ENCODE peak calls at places on chromosome 17, in four cellular contexts. One of them, this sample, is unnamed.

GRCh38 chr17:29753845-29754439 is 131.2 kb upstream of the CORO6 start:
- DNase-seq in HepG2: no peak
- DNase-seq in WTC11: no peak
- DNase-seq in K562: no peak
- DNase-seq in this sample: no peak

GRCh38 chr17:7897773-7898172 is 9.2 kb downstream of the CHD3 start:
- DNase-seq in HepG2: peak; percentile 62
- DNase-seq in WTC11: no peak
- DNase-seq in K562: no peak
- DNase-seq in this sample: peak; percentile 21

GRCh38 chr17:3827124-3827773 is 18.8 kb downstream of the NCBP3 start:
- DNase-seq in HepG2: peak; percentile 79
- DNase-seq in WTC11: peak; percentile 79
- DNase-seq in K562: peak; percentile 41
- DNase-seq in this sample: peak; percentile 59

GRCh38 chr17:1959871-1960569 is 65.1 kb downstream of the RTN4RL1 start:
- DNase-seq in HepG2: no peak
- DNase-seq in WTC11: no peak
- DNase-seq in K562: no peak
- DNase-seq in this sample: no peak

GRCh38 chr17:14201087-14201486 is 35.6 kb downstream of the CDRT15 start:
- DNase-seq in HepG2: no peak
- DNase-seq in WTC11: no peak
- DNase-seq in K562: no peak
- DNase-seq in this sample: no peak

GRCh38 chr17:21168555-21168865 is 41.7 kb downstream of the DHRS7B start:
- DNase-seq in HepG2: no peak
- DNase-seq in WTC11: no peak
- DNase-seq in K562: no peak
- DNase-seq in this sample: no peak

GRCh38 chr17:14747576-14747940 is 446.7 kb downstream of the HS3ST3B1 start:
- DNase-seq in HepG2: no peak
- DNase-seq in WTC11: no peak
- DNase-seq in K562: no peak
- DNase-seq in this sample: no peak

GRCh38 chr17:72502940-72503341 is 382.1 kb downstream of the SOX9 start:
- DNase-seq in HepG2: no peak
- DNase-seq in WTC11: no peak
- DNase-seq in K562: no peak
- DNase-seq in this sample: no peak

GRCh38 chr17:50604470-50604869 is 30.2 kb upstream of the ABCC3 start:
- DNase-seq in HepG2: no peak
- DNase-seq in WTC11: peak; percentile 42
- DNase-seq in K562: no peak
- DNase-seq in this sample: no peak

GRCh38 chr17:81339180-81339501 is 44.0 kb upstream of the SLC38A10 start:
- DNase-seq in HepG2: peak; percentile 90
- DNase-seq in WTC11: peak; percentile 47
- DNase-seq in K562: no peak
- DNase-seq in this sample: no peak

GRCh38 chr17:20216154-20216815 is 207.1 kb downstream of the SPECC1 start:
- DNase-seq in HepG2: no peak
- DNase-seq in WTC11: no peak
- DNase-seq in K562: no peak
- DNase-seq in this sample: no peak

GRCh38 chr17:17857496-17857895 is 20.7 kb upstream of the SREBF1 start:
- DNase-seq in HepG2: no peak
- DNase-seq in WTC11: no peak
- DNase-seq in K562: no peak
- DNase-seq in this sample: no peak

GRCh38 chr17:4604111-4604644 is 19.8 kb downstream of the SMTNL2 start:
- DNase-seq in HepG2: no peak
- DNase-seq in WTC11: no peak
- DNase-seq in K562: no peak
- DNase-seq in this sample: peak; percentile 73

GRCh38 chr17:32976131-32976530 is 15.5 kb upstream of the SPACA3 start:
- DNase-seq in HepG2: no peak
- DNase-seq in WTC11: no peak
- DNase-seq in K562: no peak
- DNase-seq in this sample: no peak

GRCh38 chr17:69142473-69142802 is 743 bp upstream of the ABCA6 start:
- DNase-seq in HepG2: peak; percentile 27
- DNase-seq in WTC11: no peak
- DNase-seq in K562: no peak
- DNase-seq in this sample: no peak
- TF ChIP-seq ELF4 in HepG2: no peak
- TF ChIP-seq ELF4 in WTC11: no peak
- TF ChIP-seq ELF4 in K562: no peak
- TF ChIP-seq ELF4 in this sample: no peak

GRCh38 chr17:65756760-65757159 is 195.3 kb upstream of the AXIN2 start:
- DNase-seq in HepG2: peak; percentile 63
- DNase-seq in WTC11: no peak
- DNase-seq in K562: no peak
- DNase-seq in this sample: no peak
- TF ChIP-seq ELF4 in HepG2: no peak
- TF ChIP-seq ELF4 in WTC11: no peak
- TF ChIP-seq ELF4 in K562: no peak
- TF ChIP-seq ELF4 in this sample: no peak

GRCh38 chr17:80264048-80264792 is 3.6 kb downstream of the RNF213 start:
- DNase-seq in HepG2: no peak
- DNase-seq in WTC11: no peak
- DNase-seq in K562: no peak
- DNase-seq in this sample: no peak
- TF ChIP-seq ELF4 in HepG2: no peak
- TF ChIP-seq ELF4 in WTC11: no peak
- TF ChIP-seq ELF4 in K562: no peak
- TF ChIP-seq ELF4 in this sample: no peak

GRCh38 chr17:9937164-9937835 is 32.2 kb upstream of the RCVRN start:
- DNase-seq in HepG2: no peak
- DNase-seq in WTC11: no peak
- DNase-seq in K562: no peak
- DNase-seq in this sample: no peak
- TF ChIP-seq ELF4 in HepG2: no peak
- TF ChIP-seq ELF4 in WTC11: no peak
- TF ChIP-seq ELF4 in K562: no peak
- TF ChIP-seq ELF4 in this sample: no peak

This sample was measured in HEK293T.